ENCODE peak calls at places on chromosomes 13 and 19, in five cellular contexts. W is stimulated activated naive CD8-positive, alpha-beta T cell treated with anti-CD3 and anti-CD28 coated beads, Interleukin-15, amount 100 ng/mL, for 72 hours; C is KG1; P is colonic mucosa; M is neural crest cell. Y is an unnamed sample.

GRCh38 chr13:89315287-89315686 is 1644.1 kb downstream of the SLITRK5 start:
- DNase-seq in W (no peak), P (no peak), C (no peak), M (no peak), Y (no peak)

GRCh38 chr13:89255844-89256406 is 1584.8 kb downstream of the SLITRK5 start:
- DNase-seq in M (no peak), W (no peak), P (no peak), C (no peak), Y (no peak)

GRCh38 chr13:91358384-91358776 is 10.9 kb downstream of the MIR17HG start:
- DNase-seq in W (no peak), M (no peak), P (no peak), C (peak), Y (no peak)

GRCh38 chr13:60492187-60492586 is 95.2 kb downstream of the TDRD3 start:
- DNase-seq in P (no peak), C (no peak), W (no peak), M (no peak), Y (no peak)

GRCh38 chr19:44677019-44677809 is 5.9 kb downstream of the CEACAM19 start:
- DNase-seq in P (no peak), C (no peak), M (no peak), W (no peak), Y (no peak)

GRCh38 chr13:98098511-98098910 is 44.4 kb upstream of the FARP1 start:
- DNase-seq in C (no peak), M (no peak), W (no peak), P (no peak), Y (no peak)

GRCh38 chr13:114107686-114108081 is 24.7 kb downstream of the RASA3 start:
- DNase-seq in M (no peak), C (no peak), P (no peak), W (no peak), Y (no peak)

GRCh38 chr19:2487090-2487489 is 11.2 kb downstream of the GADD45B start:
- DNase-seq in W (no peak), M (no peak), P (no peak), C (no peak), Y (no peak)

GRCh38 chr13:87331178-87331577 is 340.0 kb upstream of the SLITRK5 start:
- DNase-seq in M (no peak), W (no peak), P (no peak), C (no peak), Y (no peak)

GRCh38 chr13:78562237-78562889 is 41.0 kb downstream of the POU4F1 start:
- DNase-seq in C (no peak), M (no peak), P (no peak), W (no peak), Y (no peak)

GRCh38 chr13:103299079-103299478 is 232.9 kb upstream of the SLC10A2 start:
- DNase-seq in P (peak), W (no peak), C (no peak), M (no peak), Y (no peak)

GRCh38 chr19:45766919-45767346 is 2.1 kb downstream of the SIX5 start:
- DNase-seq in P (no peak), M (no peak), C (no peak), W (no peak), Y (no peak)

GRCh38 chr19:14507704-14508246 is 10.4 kb downstream of the DNAJB1 start:
- DNase-seq in P (no peak), W (no peak), M (no peak), C (no peak), Y (no peak)

GRCh38 chr19:30361721-30362120 is 10.5 kb upstream of the ZNF536 start:
- DNase-seq in M (no peak), P (no peak), W (no peak), C (no peak), Y (no peak)

GRCh38 chr19:27793128-27793643 is 1419.8 kb downstream of the UQCRFS1 start:
- DNase-seq in C (peak), P (peak), M (no peak), W (peak), Y (peak)

GRCh38 chr13:109989686-109990085 is 203.3 kb upstream of the IRS2 start:
- DNase-seq in W (no peak), C (no peak), M (no peak), P (no peak), Y (no peak)

GRCh38 chr13:97583884-97584497 is 150.0 kb downstream of the RAP2A start:
- DNase-seq in W (no peak), M (no peak), C (peak), P (no peak), Y (no peak)

GRCh38 chr13:95301947-95302386 is 716 bp upstream of the ABCC4 start:
- DNase-seq in M (no peak), C (no peak), W (peak), P (no peak), Y (no peak)

GRCh38 chr19:13825489-13826475 is 30.5 kb downstream of the ZSWIM4 start:
- DNase-seq in C (no peak), P (no peak), M (no peak), W (no peak), Y (no peak)

GRCh38 chr13:39931505-39931904 is 276.0 kb downstream of the COG6 start:
- DNase-seq in P (no peak), W (no peak), C (no peak), M (no peak), Y (no peak)

GRCh38 chr19:11555246-11555645 is 3.8 kb downstream of the ELOF1 start:
- DNase-seq in C (no peak), W (no peak), P (no peak), M (no peak), Y (no peak)

GRCh38 chr13:29861694-29862110 is 11.3 kb upstream of the UBL3 start:
- DNase-seq in M (no peak), C (no peak), W (no peak), P (no peak), Y (no peak)

GRCh38 chr19:48102870-48103751 is 7.5 kb downstream of the PLA2G4C start:
- DNase-seq in M (peak), C (no peak), W (peak), P (peak), Y (no peak)

GRCh38 chr19:38724380-38724854 is 19.9 kb downstream of the CAPN12 start:
- DNase-seq in W (no peak), P (no peak), M (no peak), C (no peak), Y (no peak)

GRCh38 chr13:48304132-48304876 is 753 bp downstream of the RB1 start:
- DNase-seq in W (peak), M (peak), P (peak), C (peak), Y (peak)